ENCODE peak calls at places on chromosomes 13 and 19, in nine cellular contexts. X, A, V, Y, U, G, D, J and S are unnamed samples.

GRCh38 chr19:38784224-38784623 is 4.8 kb upstream of the LGALS7B start:
- DNase-seq in X (no peak), A (no peak), V (no peak), Y (no peak), U (no peak), G (no peak), D (no peak), J (no peak), S (no peak)

GRCh38 chr19:40530091-40530901 is 46.4 kb upstream of the SHKBP1 start:
- DNase-seq in X (peak; percentile 92), A (no peak), V (no peak), Y (no peak), U (no peak), G (no peak), D (peak; percentile 31), J (peak; percentile 10), S (peak; percentile 91)

GRCh38 chr13:90717451-90717936 is 630.0 kb upstream of the MIR17HG start:
- DNase-seq in X (no peak), A (peak; percentile 26), V (no peak), Y (no peak), U (no peak), G (no peak), D (no peak), J (no peak), S (no peak)

GRCh38 chr19:677201-677600 is 1.0 kb downstream of the FSTL3 start:
- DNase-seq in X (no peak), A (no peak), V (peak; percentile 87), Y (no peak), U (no peak), G (no peak), D (no peak), J (no peak), S (peak; percentile 52)

GRCh38 chr19:44689290-44690130 is 9.4 kb upstream of the CEACAM16 start:
- DNase-seq in X (peak; percentile 94), A (no peak), V (peak; percentile 86), Y (peak; percentile 38), U (peak; percentile 79), G (peak; percentile 51), D (peak; percentile 65), J (peak; percentile 73), S (peak; percentile 96)

GRCh38 chr13:95741584-95742563 is 64.9 kb downstream of the DNAJC3 start:
- DNase-seq in X (no peak), A (no peak), V (peak; percentile 19), Y (no peak), U (no peak), G (no peak), D (no peak), J (no peak), S (peak; percentile 44)

GRCh38 chr19:49475995-49476880 is 2.2 kb downstream of the FLT3LG start:
- DNase-seq in X (peak; percentile 86), A (no peak), V (peak; percentile 73), Y (no peak), U (peak; percentile 59), G (peak; percentile 31), D (peak; percentile 42), J (peak; percentile 63), S (peak; percentile 97)

GRCh38 chr19:13082192-13083007 is 20.3 kb downstream of the LYL1 start:
- DNase-seq in X (peak; percentile 61), A (no peak), V (no peak), Y (peak; percentile 23), U (no peak), G (peak; percentile 15), D (no peak), J (no peak), S (peak; percentile 85)

GRCh38 chr13:50400930-50401553 is 385.8 kb downstream of the KCNRG start:
- DNase-seq in X (no peak), A (peak; percentile 72), V (no peak), Y (no peak), U (no peak), G (no peak), D (no peak), J (no peak), S (no peak)